ENCODE peak calls at places on chromosomes 12 and 14, in four cellular contexts. Y is mucosa of descending colon, O is endothelial cell, J is neural crest cell. W is an unnamed sample.

GRCh38 chr14:89503458-89503996 is 86.5 kb upstream of the FOXN3 start:
- DNase-seq in Y (no peak), O (no peak), J (no peak), W (no peak)

GRCh38 chr14:21902561-21903199 is 229.1 kb upstream of the OR4E1 start:
- DNase-seq in Y (no peak), O (no peak), J (peak), W (no peak)

GRCh38 chr14:26984318-26985177 is 386.7 kb upstream of the NOVA1 start:
- DNase-seq in Y (no peak), O (peak), J (peak), W (peak)

GRCh38 chr12:50640321-50640939 is 123.5 kb upstream of the ATF1 start:
- DNase-seq in Y (no peak), O (no peak), J (no peak), W (no peak)

GRCh38 chr12:2690348-2691000 is 104.3 kb upstream of the FKBP4 start:
- DNase-seq in Y (no peak), O (no peak), J (no peak), W (no peak)

GRCh38 chr12:115464673-115465060 is 780.7 kb upstream of the TBX3 start:
- DNase-seq in Y (no peak), O (no peak), J (no peak), W (no peak)

GRCh38 chr12:47704719-47705118 is 1.1 kb downstream of the RPAP3 start:
- DNase-seq in Y (no peak), O (no peak), J (no peak), W (no peak)

GRCh38 chr12:52526511-52526951 is 6.3 kb upstream of the KRT5 start:
- DNase-seq in Y (no peak), O (no peak), J (no peak), W (no peak)

GRCh38 chr12:51244269-51244668 is 5.6 kb downstream of the DAZAP2 start:
- DNase-seq in Y (no peak), O (no peak), J (no peak), W (no peak)

GRCh38 chr14:58752782-58753181 is 115.0 kb downstream of the DACT1 start:
- DNase-seq in Y (peak), O (no peak), J (no peak), W (peak)

GRCh38 chr14:29521526-29522137 is 406.0 kb downstream of the PRKD1 start:
- DNase-seq in Y (no peak), O (peak), J (no peak), W (peak)
- TF ChIP-seq CTCF in Y (no peak), O (peak), J (peak), W (peak)

DNA sequence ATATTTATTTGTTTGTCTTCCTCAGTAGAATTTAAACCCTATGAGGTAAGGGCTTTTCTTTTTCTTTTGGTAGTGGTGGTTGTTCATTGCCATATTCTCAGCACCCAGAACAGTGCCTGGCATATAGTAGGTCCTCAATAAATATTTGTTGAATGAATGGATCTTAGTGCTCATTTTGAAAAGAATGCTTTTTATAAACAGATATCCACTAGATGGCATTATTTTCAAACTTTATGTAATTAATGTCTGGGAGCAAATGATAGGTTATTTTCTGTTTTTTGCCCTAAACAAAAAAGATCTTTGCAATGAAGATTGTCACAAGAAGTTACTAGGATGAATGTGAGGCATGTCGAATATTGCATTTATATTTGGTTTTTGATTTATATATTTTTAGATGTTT is 64.1 kb downstream of the RAD51B start:
- DNase-seq in Y (no peak), O (no peak), J (no peak), W (no peak)
- TF ChIP-seq CTCF in Y (no peak), O (no peak), J (peak), W (no peak)

GRCh38 chr12:43349863-43350262 is 202.1 kb downstream of the ADAMTS20 start:
- DNase-seq in Y (no peak), O (no peak), J (no peak), W (no peak)
- TF ChIP-seq CTCF in Y (no peak), O (no peak), J (peak), W (peak)

GRCh38 chr12:38385492-38385864 is 68.9 kb downstream of the ALG10B start:
- DNase-seq in Y (no peak), O (no peak), J (no peak), W (no peak)

GRCh38 chr12:38389581-38389980 is 73.0 kb downstream of the ALG10B start:
- DNase-seq in Y (no peak), O (no peak), J (no peak), W (no peak)

GRCh38 chr12:38386238-38386985 is 69.8 kb downstream of the ALG10B start:
- DNase-seq in Y (no peak), O (no peak), J (no peak), W (no peak)

GRCh38 chr12:38384816-38385491 is 68.4 kb downstream of the ALG10B start:
- DNase-seq in Y (peak), O (no peak), J (no peak), W (peak)
- TF ChIP-seq CTCF in Y (no peak), O (peak), J (peak), W (peak)

DNA sequence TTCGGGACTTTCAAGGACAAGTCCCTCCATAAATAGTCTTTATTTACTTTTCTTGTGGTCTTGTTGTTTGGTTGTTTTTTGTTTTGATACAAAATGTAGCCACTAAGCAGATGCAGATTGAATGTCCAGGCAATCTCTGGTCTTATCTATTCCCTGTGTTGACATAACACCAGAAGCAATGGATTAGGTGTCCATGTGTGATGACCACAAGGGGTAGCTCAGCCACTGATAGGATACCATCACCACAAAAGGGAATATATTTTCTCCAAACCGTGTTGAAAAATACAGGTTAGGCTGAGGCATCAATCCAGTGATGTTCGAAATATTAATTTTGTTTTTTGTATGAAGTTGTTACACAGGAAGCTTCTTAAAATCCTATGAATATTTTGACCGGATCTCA is 196.3 kb downstream of the EPS8 start:
- DNase-seq in Y (no peak), O (no peak), J (no peak), W (no peak)
- TF ChIP-seq CTCF in Y (no peak), O (no peak), J (no peak), W (no peak)

GRCh38 chr12:4276524-4277204 is 3.1 kb downstream of the CCND2 start:
- DNase-seq in Y (peak), O (peak), J (peak), W (peak)

GRCh38 chr12:4277856-4278581 is 4.5 kb downstream of the CCND2 start:
- DNase-seq in Y (no peak), O (no peak), J (no peak), W (no peak)

GRCh38 chr12:4278582-4278939 is 5.0 kb downstream of the CCND2 start:
- DNase-seq in Y (peak), O (peak), J (no peak), W (no peak)

GRCh38 chr12:4275869-4276253 is 2.3 kb downstream of the CCND2 start:
- DNase-seq in Y (no peak), O (no peak), J (no peak), W (no peak)

DNA sequence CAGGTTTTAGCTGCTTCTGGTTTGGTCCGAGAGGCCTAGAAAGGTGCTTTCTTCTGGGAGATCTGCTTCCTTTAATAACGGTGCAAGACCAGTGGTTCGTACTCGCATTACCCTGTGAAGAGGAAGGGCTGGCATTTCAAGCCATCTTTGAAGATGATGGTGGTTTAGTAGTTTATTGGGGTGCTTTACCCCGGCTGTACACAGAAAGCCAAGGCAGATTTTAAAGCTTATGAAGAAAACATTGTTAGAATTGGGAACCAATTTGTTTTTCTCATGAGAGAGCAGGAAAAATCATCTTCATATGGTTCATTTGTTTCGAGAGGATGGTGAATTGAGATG is 3.6 kb downstream of the CCND2 start:
- DNase-seq in Y (no peak), O (no peak), J (no peak), W (no peak)
- TF ChIP-seq CTCF in Y (no peak), O (peak), J (peak), W (no peak)

GRCh38 chr12:77685112-77685511 is 145.6 kb upstream of the NAV3 start:
- DNase-seq in Y (no peak), O (peak), J (peak), W (peak)
- TF ChIP-seq CTCF in Y (no peak), O (peak), J (peak), W (peak)